ENCODE peak calls at places on chromosomes 3 and 15, in eight cellular contexts. One of them, this sample, is unnamed.

GRCh38 chr3:58274027-58274614 is 31.9 kb upstream of the RPP14 start:
- DNase-seq in lower leg skin: no peak
- DNase-seq in HS-27A: no peak
- DNase-seq in KBM-7: no peak
- DNase-seq in stimulated activated CD8-positive, alpha-beta memory T cell treated with anti-CD3 and anti-CD28 coated beads, Interleukin-2, amount 100 ng/mL, for 48 hours: no peak
- DNase-seq in progenitor cell of endocrine pancreas: no peak
- DNase-seq in OCI-LY7: no peak
- DNase-seq in uterus: no peak
- DNase-seq in this sample: no peak

GRCh38 chr3:193711964-193712598 is 119.1 kb downstream of the OPA1 start:
- DNase-seq in lower leg skin: no peak
- DNase-seq in HS-27A: no peak
- DNase-seq in KBM-7: no peak
- DNase-seq in stimulated activated CD8-positive, alpha-beta memory T cell treated with anti-CD3 and anti-CD28 coated beads, Interleukin-2, amount 100 ng/mL, for 48 hours: no peak
- DNase-seq in progenitor cell of endocrine pancreas: no peak
- DNase-seq in OCI-LY7: no peak
- DNase-seq in uterus: no peak
- DNase-seq in this sample: no peak

GRCh38 chr3:33077976-33078375 is 19.0 kb downstream of the GLB1 start:
- DNase-seq in lower leg skin: no peak
- DNase-seq in HS-27A: no peak
- DNase-seq in KBM-7: no peak
- DNase-seq in stimulated activated CD8-positive, alpha-beta memory T cell treated with anti-CD3 and anti-CD28 coated beads, Interleukin-2, amount 100 ng/mL, for 48 hours: no peak
- DNase-seq in progenitor cell of endocrine pancreas: no peak
- DNase-seq in OCI-LY7: no peak
- DNase-seq in uterus: no peak
- DNase-seq in this sample: no peak

GRCh38 chr3:48412375-48413001 is 17.4 kb downstream of the PLXNB1 start:
- DNase-seq in lower leg skin: no peak
- DNase-seq in HS-27A: no peak
- DNase-seq in KBM-7: no peak
- DNase-seq in stimulated activated CD8-positive, alpha-beta memory T cell treated with anti-CD3 and anti-CD28 coated beads, Interleukin-2, amount 100 ng/mL, for 48 hours: no peak
- DNase-seq in progenitor cell of endocrine pancreas: no peak
- DNase-seq in OCI-LY7: no peak
- DNase-seq in uterus: no peak
- DNase-seq in this sample: no peak

GRCh38 chr15:27704939-27705514 is 394.1 kb downstream of the OCA2 start:
- DNase-seq in lower leg skin: no peak
- DNase-seq in HS-27A: no peak
- DNase-seq in KBM-7: no peak
- DNase-seq in stimulated activated CD8-positive, alpha-beta memory T cell treated with anti-CD3 and anti-CD28 coated beads, Interleukin-2, amount 100 ng/mL, for 48 hours: no peak
- DNase-seq in progenitor cell of endocrine pancreas: no peak
- DNase-seq in OCI-LY7: no peak
- DNase-seq in uterus: no peak
- DNase-seq in this sample: no peak

GRCh38 chr3:15653326-15653725 is 51.8 kb downstream of the BTD start:
- DNase-seq in lower leg skin: no peak
- DNase-seq in HS-27A: no peak
- DNase-seq in KBM-7: no peak
- DNase-seq in stimulated activated CD8-positive, alpha-beta memory T cell treated with anti-CD3 and anti-CD28 coated beads, Interleukin-2, amount 100 ng/mL, for 48 hours: no peak
- DNase-seq in progenitor cell of endocrine pancreas: no peak
- DNase-seq in OCI-LY7: no peak
- DNase-seq in uterus: no peak
- DNase-seq in this sample: no peak

GRCh38 chr15:57522148-57522547 is 69.6 kb upstream of the MYZAP start:
- DNase-seq in lower leg skin: no peak
- DNase-seq in HS-27A: no peak
- DNase-seq in KBM-7: no peak
- DNase-seq in stimulated activated CD8-positive, alpha-beta memory T cell treated with anti-CD3 and anti-CD28 coated beads, Interleukin-2, amount 100 ng/mL, for 48 hours: no peak
- DNase-seq in progenitor cell of endocrine pancreas: no peak
- DNase-seq in OCI-LY7: no peak
- DNase-seq in uterus: no peak
- DNase-seq in this sample: no peak

GRCh38 chr15:69686626-69687025 is 234.0 kb downstream of the RPLP1 start:
- DNase-seq in lower leg skin: no peak
- DNase-seq in HS-27A: no peak
- DNase-seq in KBM-7: no peak
- DNase-seq in stimulated activated CD8-positive, alpha-beta memory T cell treated with anti-CD3 and anti-CD28 coated beads, Interleukin-2, amount 100 ng/mL, for 48 hours: no peak
- DNase-seq in progenitor cell of endocrine pancreas: no peak
- DNase-seq in OCI-LY7: no peak
- DNase-seq in uterus: no peak
- DNase-seq in this sample: no peak

GRCh38 chr15:70281811-70282307 is 184.1 kb upstream of the TLE3 start:
- DNase-seq in lower leg skin: no peak
- DNase-seq in HS-27A: no peak
- DNase-seq in KBM-7: no peak
- DNase-seq in stimulated activated CD8-positive, alpha-beta memory T cell treated with anti-CD3 and anti-CD28 coated beads, Interleukin-2, amount 100 ng/mL, for 48 hours: no peak
- DNase-seq in progenitor cell of endocrine pancreas: no peak
- DNase-seq in OCI-LY7: no peak
- DNase-seq in uterus: no peak
- DNase-seq in this sample: no peak

GRCh38 chr3:38579146-38579545 is 70.3 kb downstream of the SCN5A start:
- DNase-seq in lower leg skin: no peak
- DNase-seq in HS-27A: no peak
- DNase-seq in KBM-7: no peak
- DNase-seq in stimulated activated CD8-positive, alpha-beta memory T cell treated with anti-CD3 and anti-CD28 coated beads, Interleukin-2, amount 100 ng/mL, for 48 hours: no peak
- DNase-seq in progenitor cell of endocrine pancreas: peak; percentile 7
- DNase-seq in OCI-LY7: no peak
- DNase-seq in uterus: no peak
- DNase-seq in this sample: no peak

GRCh38 chr15:38528279-38528678 is 36.3 kb downstream of the RASGRP1 start:
- DNase-seq in lower leg skin: no peak
- DNase-seq in HS-27A: no peak
- DNase-seq in KBM-7: no peak
- DNase-seq in stimulated activated CD8-positive, alpha-beta memory T cell treated with anti-CD3 and anti-CD28 coated beads, Interleukin-2, amount 100 ng/mL, for 48 hours: no peak
- DNase-seq in progenitor cell of endocrine pancreas: no peak
- DNase-seq in OCI-LY7: no peak
- DNase-seq in uterus: no peak
- DNase-seq in this sample: no peak

GRCh38 chr15:85316244-85316934 is 64.0 kb upstream of the AKAP13 start:
- DNase-seq in lower leg skin: no peak
- DNase-seq in HS-27A: no peak
- DNase-seq in KBM-7: no peak
- DNase-seq in stimulated activated CD8-positive, alpha-beta memory T cell treated with anti-CD3 and anti-CD28 coated beads, Interleukin-2, amount 100 ng/mL, for 48 hours: no peak
- DNase-seq in progenitor cell of endocrine pancreas: no peak
- DNase-seq in OCI-LY7: no peak
- DNase-seq in uterus: no peak
- DNase-seq in this sample: no peak

GRCh38 chr3:149393355-149394165 is 16.1 kb upstream of the TM4SF1 start:
- DNase-seq in lower leg skin: no peak
- DNase-seq in HS-27A: no peak
- DNase-seq in KBM-7: peak; percentile 57
- DNase-seq in stimulated activated CD8-positive, alpha-beta memory T cell treated with anti-CD3 and anti-CD28 coated beads, Interleukin-2, amount 100 ng/mL, for 48 hours: no peak
- DNase-seq in progenitor cell of endocrine pancreas: peak; percentile 32
- DNase-seq in OCI-LY7: peak; percentile 36
- DNase-seq in uterus: peak; percentile 62
- DNase-seq in this sample: no peak

GRCh38 chr3:140552898-140553297 is 125.0 kb upstream of the TRIM42 start:
- DNase-seq in lower leg skin: no peak
- DNase-seq in HS-27A: no peak
- DNase-seq in KBM-7: no peak
- DNase-seq in stimulated activated CD8-positive, alpha-beta memory T cell treated with anti-CD3 and anti-CD28 coated beads, Interleukin-2, amount 100 ng/mL, for 48 hours: no peak
- DNase-seq in progenitor cell of endocrine pancreas: no peak
- DNase-seq in OCI-LY7: no peak
- DNase-seq in uterus: no peak
- DNase-seq in this sample: no peak

GRCh38 chr3:136075816-136076215 is 110.3 kb downstream of the PPP2R3A start:
- DNase-seq in lower leg skin: no peak
- DNase-seq in HS-27A: no peak
- DNase-seq in KBM-7: no peak
- DNase-seq in stimulated activated CD8-positive, alpha-beta memory T cell treated with anti-CD3 and anti-CD28 coated beads, Interleukin-2, amount 100 ng/mL, for 48 hours: no peak
- DNase-seq in progenitor cell of endocrine pancreas: no peak
- DNase-seq in OCI-LY7: no peak
- DNase-seq in uterus: no peak
- DNase-seq in this sample: peak; percentile 66

GRCh38 chr3:14788644-14789043 is 30.1 kb upstream of the FGD5 start:
- DNase-seq in lower leg skin: no peak
- DNase-seq in HS-27A: no peak
- DNase-seq in KBM-7: no peak
- DNase-seq in stimulated activated CD8-positive, alpha-beta memory T cell treated with anti-CD3 and anti-CD28 coated beads, Interleukin-2, amount 100 ng/mL, for 48 hours: no peak
- DNase-seq in progenitor cell of endocrine pancreas: no peak
- DNase-seq in OCI-LY7: peak; percentile 11
- DNase-seq in uterus: no peak
- DNase-seq in this sample: no peak

GRCh38 chr3:48403533-48404439 is 26.1 kb downstream of the PLXNB1 start:
- DNase-seq in lower leg skin: peak; percentile 15
- DNase-seq in HS-27A: no peak
- DNase-seq in KBM-7: no peak
- DNase-seq in stimulated activated CD8-positive, alpha-beta memory T cell treated with anti-CD3 and anti-CD28 coated beads, Interleukin-2, amount 100 ng/mL, for 48 hours: no peak
- DNase-seq in progenitor cell of endocrine pancreas: no peak
- DNase-seq in OCI-LY7: no peak
- DNase-seq in uterus: peak; percentile 13
- DNase-seq in this sample: no peak

GRCh38 chr15:69388259-69388658 is 25.9 kb upstream of the KIF23 start:
- DNase-seq in lower leg skin: no peak
- DNase-seq in HS-27A: no peak
- DNase-seq in KBM-7: no peak
- DNase-seq in stimulated activated CD8-positive, alpha-beta memory T cell treated with anti-CD3 and anti-CD28 coated beads, Interleukin-2, amount 100 ng/mL, for 48 hours: no peak
- DNase-seq in progenitor cell of endocrine pancreas: no peak
- DNase-seq in OCI-LY7: no peak
- DNase-seq in uterus: no peak
- DNase-seq in this sample: no peak

GRCh38 chr3:81744366-81744765 is 17.1 kb downstream of the GBE1 start:
- DNase-seq in lower leg skin: peak; percentile 57
- DNase-seq in HS-27A: peak; percentile 88
- DNase-seq in KBM-7: no peak
- DNase-seq in stimulated activated CD8-positive, alpha-beta memory T cell treated with anti-CD3 and anti-CD28 coated beads, Interleukin-2, amount 100 ng/mL, for 48 hours: no peak
- DNase-seq in progenitor cell of endocrine pancreas: no peak
- DNase-seq in OCI-LY7: no peak
- DNase-seq in uterus: peak; percentile 62
- DNase-seq in this sample: peak; percentile 56

GRCh38 chr15:66210684-66211083 is 42.9 kb downstream of the MEGF11 start:
- DNase-seq in lower leg skin: no peak
- DNase-seq in HS-27A: no peak
- DNase-seq in KBM-7: no peak
- DNase-seq in stimulated activated CD8-positive, alpha-beta memory T cell treated with anti-CD3 and anti-CD28 coated beads, Interleukin-2, amount 100 ng/mL, for 48 hours: no peak
- DNase-seq in progenitor cell of endocrine pancreas: no peak
- DNase-seq in OCI-LY7: no peak
- DNase-seq in uterus: no peak
- DNase-seq in this sample: no peak

GRCh38 chr3:135412475-135412874 is 553.1 kb upstream of the PPP2R3A start:
- DNase-seq in lower leg skin: no peak
- DNase-seq in HS-27A: no peak
- DNase-seq in KBM-7: no peak
- DNase-seq in stimulated activated CD8-positive, alpha-beta memory T cell treated with anti-CD3 and anti-CD28 coated beads, Interleukin-2, amount 100 ng/mL, for 48 hours: no peak
- DNase-seq in progenitor cell of endocrine pancreas: no peak
- DNase-seq in OCI-LY7: no peak
- DNase-seq in uterus: no peak
- DNase-seq in this sample: no peak

GRCh38 chr3:10764314-10765051 is 51.5 kb upstream of the SLC6A11 start:
- DNase-seq in lower leg skin: no peak
- DNase-seq in HS-27A: no peak
- DNase-seq in KBM-7: no peak
- DNase-seq in stimulated activated CD8-positive, alpha-beta memory T cell treated with anti-CD3 and anti-CD28 coated beads, Interleukin-2, amount 100 ng/mL, for 48 hours: no peak
- DNase-seq in progenitor cell of endocrine pancreas: no peak
- DNase-seq in OCI-LY7: no peak
- DNase-seq in uterus: no peak
- DNase-seq in this sample: no peak

GRCh38 chr3:27746838-27747237 is 24.7 kb upstream of the EOMES start:
- DNase-seq in lower leg skin: no peak
- DNase-seq in HS-27A: no peak
- DNase-seq in KBM-7: no peak
- DNase-seq in stimulated activated CD8-positive, alpha-beta memory T cell treated with anti-CD3 and anti-CD28 coated beads, Interleukin-2, amount 100 ng/mL, for 48 hours: no peak
- DNase-seq in progenitor cell of endocrine pancreas: no peak
- DNase-seq in OCI-LY7: no peak
- DNase-seq in uterus: no peak
- DNase-seq in this sample: no peak

GRCh38 chr15:50241684-50242450 is 23.7 kb downstream of the HDC start:
- DNase-seq in lower leg skin: no peak
- DNase-seq in HS-27A: no peak
- DNase-seq in KBM-7: no peak
- DNase-seq in stimulated activated CD8-positive, alpha-beta memory T cell treated with anti-CD3 and anti-CD28 coated beads, Interleukin-2, amount 100 ng/mL, for 48 hours: no peak
- DNase-seq in progenitor cell of endocrine pancreas: no peak
- DNase-seq in OCI-LY7: no peak
- DNase-seq in uterus: no peak
- DNase-seq in this sample: no peak

GRCh38 chr15:68055224-68055705 is 1.1 kb downstream of the PIAS1 start:
- DNase-seq in lower leg skin: peak; percentile 31
- DNase-seq in HS-27A: peak; percentile 43
- DNase-seq in KBM-7: peak; percentile 69
- DNase-seq in stimulated activated CD8-positive, alpha-beta memory T cell treated with anti-CD3 and anti-CD28 coated beads, Interleukin-2, amount 100 ng/mL, for 48 hours: peak; percentile 46
- DNase-seq in progenitor cell of endocrine pancreas: no peak
- DNase-seq in OCI-LY7: peak; percentile 87
- DNase-seq in uterus: no peak
- DNase-seq in this sample: no peak

GRCh38 chr3:197030379-197031314 is 1.0 kb upstream of the MELTF start:
- DNase-seq in lower leg skin: no peak
- DNase-seq in HS-27A: no peak
- DNase-seq in KBM-7: no peak
- DNase-seq in stimulated activated CD8-positive, alpha-beta memory T cell treated with anti-CD3 and anti-CD28 coated beads, Interleukin-2, amount 100 ng/mL, for 48 hours: no peak
- DNase-seq in progenitor cell of endocrine pancreas: no peak
- DNase-seq in OCI-LY7: no peak
- DNase-seq in uterus: no peak
- DNase-seq in this sample: no peak

GRCh38 chr15:85073556-85074194 is 92.0 kb downstream of the PDE8A start:
- DNase-seq in lower leg skin: no peak
- DNase-seq in HS-27A: no peak
- DNase-seq in KBM-7: no peak
- DNase-seq in stimulated activated CD8-positive, alpha-beta memory T cell treated with anti-CD3 and anti-CD28 coated beads, Interleukin-2, amount 100 ng/mL, for 48 hours: peak; percentile 0
- DNase-seq in progenitor cell of endocrine pancreas: no peak
- DNase-seq in OCI-LY7: no peak
- DNase-seq in uterus: no peak
- DNase-seq in this sample: no peak

GRCh38 chr3:72281551-72281950 is 496.6 kb upstream of the PROK2 start:
- DNase-seq in lower leg skin: no peak
- DNase-seq in HS-27A: no peak
- DNase-seq in KBM-7: no peak
- DNase-seq in stimulated activated CD8-positive, alpha-beta memory T cell treated with anti-CD3 and anti-CD28 coated beads, Interleukin-2, amount 100 ng/mL, for 48 hours: no peak
- DNase-seq in progenitor cell of endocrine pancreas: no peak
- DNase-seq in OCI-LY7: no peak
- DNase-seq in uterus: no peak
- DNase-seq in this sample: no peak

GRCh38 chr15:53746101-53746500 is 13.4 kb downstream of the WDR72 start:
- DNase-seq in lower leg skin: no peak
- DNase-seq in HS-27A: no peak
- DNase-seq in KBM-7: no peak
- DNase-seq in stimulated activated CD8-positive, alpha-beta memory T cell treated with anti-CD3 and anti-CD28 coated beads, Interleukin-2, amount 100 ng/mL, for 48 hours: no peak
- DNase-seq in progenitor cell of endocrine pancreas: no peak
- DNase-seq in OCI-LY7: no peak
- DNase-seq in uterus: no peak
- DNase-seq in this sample: no peak

This sample was measured in GF-D8.